ENCODE peak calls at places on chromosomes 12 and 14, in four cellular contexts. M is activated CD4-positive, CD25-positive, alpha-beta regulatory T cell; L is NCI-H345; G is fibroblast of the conjunctiva. W is an unnamed sample.

GRCh38 chr14:98955741-98956070 is 316.3 kb downstream of the BCL11B start:
- DNase-seq in M (no peak), L (no peak), G (no peak), W (no peak)

GRCh38 chr12:2212971-2213869 is 160.4 kb downstream of the CACNA1C start:
- DNase-seq in M (no peak), L (peak; percentile 2), G (no peak), W (no peak)

GRCh38 chr14:92897922-92898599 is 24.9 kb upstream of the CHGA start:
- DNase-seq in M (no peak), L (no peak), G (no peak), W (no peak)

GRCh38 chr14:99072956-99073355 is 199.0 kb downstream of the BCL11B start:
- DNase-seq in M (no peak), L (no peak), G (no peak), W (no peak)

GRCh38 chr12:119006749-119007148 is 25.4 kb downstream of the SRRM4 start:
- DNase-seq in M (no peak), L (no peak), G (no peak), W (peak; percentile 89)

GRCh38 chr12:54657048-54657696 is 9.0 kb upstream of the DCD start:
- DNase-seq in M (no peak), L (no peak), G (no peak), W (no peak)

GRCh38 chr14:85463512-85463911 is 66.4 kb upstream of the FLRT2 start:
- DNase-seq in M (no peak), L (peak; percentile 7), G (no peak), W (peak; percentile 62)

GRCh38 chr12:66587912-66588311 is 91.0 kb downstream of the GRIP1 start:
- DNase-seq in M (no peak), L (no peak), G (no peak), W (no peak)

GRCh38 chr14:29486132-29486531 is 441.5 kb downstream of the PRKD1 start:
- DNase-seq in M (no peak), L (no peak), G (no peak), W (no peak)

GRCh38 chr14:71163842-71164500 is 256.7 kb downstream of the PCNX1 start:
- DNase-seq in M (no peak), L (peak; percentile 60), G (no peak), W (peak; percentile 58)

GRCh38 chr12:114405449-114406271 is at the start of gene TBX5:
- DNase-seq in M (no peak), L (peak; percentile 26), G (no peak), W (no peak)

GRCh38 chr12:14026536-14026935 is 45.1 kb upstream of the GRIN2B start:
- DNase-seq in M (no peak), L (no peak), G (no peak), W (no peak)

GRCh38 chr12:22169281-22169824 is 123.3 kb downstream of the CMAS start:
- DNase-seq in M (no peak), L (no peak), G (no peak), W (peak; percentile 2)

GRCh38 chr14:101755591-101756324 is 5.8 kb upstream of the PPP2R5C start:
- DNase-seq in M (no peak), L (no peak), G (no peak), W (no peak)

GRCh38 chr12:110600254-110600653 is 13.7 kb upstream of the TCTN1 start:
- DNase-seq in M (no peak), L (peak; percentile 1), G (peak; percentile 44), W (peak; percentile 35)

GRCh38 chr14:92263681-92264080 is 59.3 kb upstream of the SLC24A4 start:
- DNase-seq in M (no peak), L (no peak), G (no peak), W (no peak)

GRCh38 chr12:77122236-77122635 is 56.9 kb upstream of the E2F7 start:
- DNase-seq in M (no peak), L (no peak), G (peak; percentile 94), W (no peak)

GRCh38 chr12:121960541-121960940 is 42.1 kb downstream of the CFAP251 start:
- DNase-seq in M (no peak), L (no peak), G (no peak), W (no peak)

GRCh38 chr12:130711751-130712150 is 4.3 kb downstream of the RIMBP2 start:
- DNase-seq in M (no peak), L (peak; percentile 68), G (no peak), W (peak; percentile 27)

GRCh38 chr12:80761818-80762217 is 45.1 kb downstream of the MYF5 start:
- DNase-seq in M (no peak), L (no peak), G (no peak), W (no peak)

GRCh38 chr14:70654609-70655008 is 12.9 kb downstream of the TTC9 start:
- DNase-seq in M (no peak), L (no peak), G (no peak), W (no peak)

GRCh38 chr12:65631621-65632111 is 192.6 kb upstream of the HMGA2 start:
- DNase-seq in M (no peak), L (no peak), G (peak; percentile 97), W (no peak)

GRCh38 chr14:55628426-55628825 is 48.4 kb downstream of the KTN1 start:
- DNase-seq in M (no peak), L (no peak), G (no peak), W (no peak)

GRCh38 chr12:124510301-124510970 is 57.0 kb downstream of the NCOR2 start:
- DNase-seq in M (no peak), L (no peak), G (no peak), W (peak; percentile 62)

GRCh38 chr12:11836964-11837286 is 187.5 kb downstream of the ETV6 start:
- DNase-seq in M (no peak), L (peak; percentile 17), G (no peak), W (no peak)